ENCODE peak calls at places on chromosomes 6 and 20, in six cellular contexts. X is K562, Y is A549, J is NB4, C is GM12878, R is HepG2. B is an unnamed sample.

GRCh38 chr6:5765141-5765760 is 241.5 kb downstream of the NRN1 start:
- DNase-seq in J (no peak), C (no peak), R (no peak), Y (no peak), X (no peak), B (no peak)

GRCh38 chr6:34243131-34243771 is 5.6 kb downstream of the SMIM29 start:
- DNase-seq in C (no peak), R (no peak), Y (no peak), J (peak), X (no peak), B (peak)

GRCh38 chr6:91083226-91083625 is 496.4 kb upstream of the MAP3K7 start:
- DNase-seq in Y (no peak), R (no peak), C (no peak), X (no peak), J (no peak), B (no peak)

GRCh38 chr6:166025149-166025898 is 142.3 kb downstream of the TBXT start:
- DNase-seq in C (no peak), J (no peak), X (no peak), Y (no peak), R (no peak), B (no peak)

GRCh38 chr20:33983371-33983770 is 10.3 kb upstream of the RALY start:
- DNase-seq in J (no peak), Y (no peak), C (no peak), X (no peak), R (no peak), B (no peak)

GRCh38 chr20:58133020-58133419 is 95.4 kb downstream of the ANKRD60 start:
- DNase-seq in X (no peak), J (peak), R (no peak), C (no peak), Y (no peak), B (no peak)

GRCh38 chr6:82033631-82034211 is 213.8 kb downstream of the IBTK start:
- DNase-seq in Y (no peak), R (no peak), X (no peak), C (no peak), J (no peak), B (no peak)

GRCh38 chr6:36660771-36661471 is 17.6 kb upstream of the CDKN1A start:
- DNase-seq in C (no peak), R (no peak), Y (no peak), X (peak), J (no peak), B (peak)

GRCh38 chr20:10565922-10566897 is 107.6 kb downstream of the JAG1 start:
- DNase-seq in X (no peak), J (no peak), R (peak), C (no peak), Y (no peak), B (peak)

GRCh38 chr6:141552463-141552862 is 580.3 kb upstream of the GJE1 start:
- DNase-seq in X (no peak), R (peak), C (peak), Y (peak), J (no peak), B (peak)

DNA sequence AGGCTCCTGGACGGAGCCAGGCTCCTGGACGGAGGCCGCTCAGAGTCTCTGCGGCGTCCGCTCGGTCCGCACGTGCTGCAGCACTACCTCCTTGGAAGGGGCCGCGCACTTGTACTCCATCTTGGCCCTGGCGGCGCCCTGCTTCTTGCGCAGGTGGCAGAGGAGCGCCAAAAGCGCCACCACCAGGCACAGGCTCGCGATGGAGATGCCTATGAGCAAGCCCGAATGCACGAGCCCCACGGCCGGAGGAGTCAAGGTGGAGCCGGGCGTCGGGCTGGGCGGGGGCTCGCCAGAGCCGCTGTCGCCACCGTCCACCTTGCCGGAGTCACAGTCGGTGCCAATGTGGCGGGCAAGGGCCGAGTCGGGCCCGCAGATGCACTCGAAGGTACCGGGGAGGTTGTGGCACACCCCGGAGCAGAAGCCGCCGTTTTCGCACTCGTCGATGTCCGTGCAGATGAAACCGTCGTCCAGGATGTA is 1.7 kb downstream of the THBD start:
- DNase-seq in C (no peak), R (no peak), Y (no peak), J (no peak), X (no peak), B (peak)
- TF ChIP-seq MYC in C (no peak), R (no peak), Y (no peak), J (no peak), X (no peak), B (no peak)

DNA sequence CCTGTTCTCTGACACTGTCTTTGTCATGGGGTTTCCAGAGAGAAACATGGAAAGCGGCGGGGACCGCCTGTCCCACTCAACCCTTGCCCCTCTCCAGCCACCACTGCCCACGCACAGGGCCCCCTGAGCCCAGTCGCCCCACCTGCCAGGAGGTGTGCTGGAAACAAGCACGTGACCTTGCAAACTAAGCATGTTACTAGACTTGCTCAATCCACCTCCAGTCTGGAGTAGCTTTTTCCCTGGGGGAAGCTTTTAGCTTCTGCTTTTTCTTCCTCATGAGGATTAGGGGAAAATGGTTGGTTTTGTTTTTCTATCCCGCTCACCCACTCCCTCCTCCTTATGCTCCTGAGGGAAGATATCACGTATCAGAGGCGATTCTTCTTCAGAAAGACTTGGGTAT is 105.7 kb downstream of the PLEKHG1 start:
- DNase-seq in X (no peak), Y (no peak), C (no peak), J (peak), R (no peak), B (no peak)
- TF ChIP-seq MYC in X (no peak), Y (no peak), C (no peak), J (no peak), R (no peak), B (no peak)

DNA sequence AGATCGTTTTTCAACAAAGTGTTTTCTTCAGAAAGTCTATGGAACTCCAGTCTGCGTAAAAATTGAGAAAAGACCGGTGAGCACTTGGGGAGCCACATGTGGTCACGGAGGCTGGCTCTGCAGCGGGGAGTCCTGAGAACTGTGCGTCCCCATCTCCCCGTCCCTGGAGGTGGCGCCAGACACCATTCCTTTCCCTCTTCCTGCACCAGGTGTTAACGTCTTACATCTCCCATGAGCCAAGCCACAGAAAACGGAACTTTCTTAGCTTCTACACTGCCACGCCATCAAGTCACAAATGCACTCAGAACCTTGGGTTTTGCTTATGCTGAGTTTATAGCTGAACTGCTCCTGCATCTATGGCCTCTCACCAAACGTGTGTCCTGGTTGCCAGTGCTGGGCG is 62.6 kb downstream of the GINS1 start:
- DNase-seq in X (peak), Y (no peak), R (peak), C (peak), J (peak), B (peak)
- TF ChIP-seq MYC in X (no peak), Y (no peak), R (no peak), C (no peak), J (no peak), B (no peak)

GRCh38 chr6:52284460-52285173 is at the start of gene MCM3:
- DNase-seq in Y (peak), J (peak), R (peak), X (peak), C (peak), B (peak)

GRCh38 chr6:52283111-52283510 is 1.4 kb downstream of the MCM3 start:
- DNase-seq in J (no peak), R (no peak), Y (no peak), C (no peak), X (no peak), B (no peak)

GRCh38 chr6:52286798-52287432 is 2.4 kb upstream of the MCM3 start:
- DNase-seq in J (peak), R (peak), Y (peak), X (peak), C (no peak), B (peak)

GRCh38 chr6:52285174-52286068 is 879 bp upstream of the MCM3 start:
- DNase-seq in X (peak), Y (no peak), R (peak), J (peak), C (no peak), B (no peak)

GRCh38 chr6:52284131-52284459 is 447 bp downstream of the MCM3 start:
- DNase-seq in C (no peak), R (peak), X (peak), J (peak), Y (no peak), B (no peak)
- TF ChIP-seq MYC in C (no peak), R (no peak), X (no peak), J (no peak), Y (no peak), B (no peak)

GRCh38 chr20:37350655-37351574 is 5.0 kb downstream of the SRC start:
- DNase-seq in Y (no peak), J (no peak), R (no peak), X (no peak), C (no peak), B (no peak)

GRCh38 chr20:37347891-37348642 is 2.1 kb downstream of the SRC start:
- DNase-seq in Y (no peak), C (no peak), X (no peak), J (no peak), R (no peak), B (no peak)

GRCh38 chr20:37349517-37350491 is 3.9 kb downstream of the SRC start:
- DNase-seq in J (peak), C (no peak), R (no peak), Y (no peak), X (no peak), B (no peak)

GRCh38 chr20:37347347-37347823 is 1.4 kb downstream of the SRC start:
- DNase-seq in Y (no peak), R (no peak), J (no peak), C (no peak), X (no peak), B (no peak)

DNA sequence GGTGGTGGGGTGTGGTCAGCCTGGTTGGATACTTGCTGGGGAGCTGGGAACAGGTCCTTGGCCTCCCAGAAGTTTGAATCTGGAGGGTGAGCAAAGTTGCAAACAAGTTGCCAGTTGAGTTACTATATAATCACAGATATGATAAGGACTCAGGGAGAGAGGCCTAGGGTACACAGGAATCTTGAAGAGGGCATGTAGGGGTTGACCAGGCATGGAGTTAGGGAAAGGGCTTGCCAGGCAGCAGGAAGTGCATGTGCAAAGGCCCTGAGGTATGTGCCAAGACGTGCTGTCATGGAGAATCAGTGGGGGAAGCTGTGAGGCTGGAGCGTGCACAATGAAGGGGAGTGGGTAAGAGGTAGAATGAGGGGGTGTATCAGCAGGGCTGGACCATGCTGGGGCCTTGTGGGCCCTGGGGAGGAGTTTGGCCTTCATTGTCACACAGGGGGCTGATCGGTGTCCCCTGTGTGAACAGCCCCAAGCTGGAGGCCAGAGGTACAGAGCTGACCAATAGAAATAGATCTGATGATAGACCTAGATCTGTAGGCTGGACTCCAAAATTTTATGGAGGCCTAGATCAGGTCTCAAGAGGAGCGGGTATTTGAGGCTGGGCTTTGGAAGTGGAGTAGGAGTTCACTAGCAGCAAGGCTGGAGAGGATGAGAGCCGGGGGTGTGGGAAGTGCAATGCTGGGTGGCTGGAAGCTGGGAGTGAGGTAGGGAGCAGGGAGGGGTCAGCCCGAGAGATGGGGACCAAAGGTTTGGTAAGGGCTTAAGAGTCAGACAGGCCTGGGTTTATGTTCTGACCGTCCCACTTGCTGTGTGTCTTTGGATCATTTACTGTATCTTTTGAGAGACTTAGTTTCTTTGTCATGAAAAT is 2.9 kb downstream of the SRC start:
- DNase-seq in Y (no peak), C (no peak), X (no peak), R (no peak), J (no peak), B (no peak)
- TF ChIP-seq MYC in Y (no peak), C (no peak), X (no peak), R (no peak), J (no peak), B (no peak)

GRCh38 chr6:75516757-75517156 is 23.2 kb upstream of the FILIP1 start:
- DNase-seq in R (no peak), Y (no peak), X (no peak), J (no peak), C (no peak), B (no peak)
- TF ChIP-seq MYC in R (no peak), Y (no peak), X (no peak), J (no peak), C (no peak), B (no peak)